ENCODE peak calls at places on chromosome 14, in nine cellular contexts. M, F, I, C, A, Q, Z, E and V are unnamed samples. For H3K9me3, the result is how much of the 10 kb centered on the place peaks cover.

GRCh38 chr14:52325126-52325525 is 11.0 kb downstream of the PTGER2 start:
- DNase-seq in M (no peak), F (no peak), I (no peak), C (no peak), A (no peak), Q (no peak), Z (no peak), E (peak), V (no peak)

GRCh38 chr14:51692646-51693045 is 40.9 kb downstream of the FRMD6 start:
- DNase-seq in M (no peak), F (no peak), I (no peak), C (no peak), A (no peak), Q (no peak), Z (no peak), E (no peak), V (no peak)

GRCh38 chr14:34331728-34332623 is 130.1 kb downstream of the SPTSSA start:
- DNase-seq in M (no peak), F (peak), I (no peak), C (peak), A (peak), Q (peak), Z (peak), E (peak), V (peak)

GRCh38 chr14:51821822-51822221 is 38.6 kb upstream of the GNG2 start:
- DNase-seq in M (no peak), F (no peak), I (no peak), C (no peak), A (no peak), Q (no peak), Z (no peak), E (peak), V (no peak)

GRCh38 chr14:32460267-32460666 is 131.2 kb downstream of the AKAP6 start:
- DNase-seq in M (no peak), F (no peak), I (no peak), C (no peak), A (no peak), Q (no peak), Z (no peak), E (no peak), V (no peak)

GRCh38 chr14:104395941-104396681 is 183.5 kb upstream of the C14orf180 start:
- DNase-seq in M (no peak), F (peak), I (peak), C (peak), A (no peak), Q (no peak), Z (no peak), E (no peak), V (no peak)

GRCh38 chr14:99554757-99555531 is 49.1 kb downstream of the CCDC85C start:
- DNase-seq in M (no peak), F (peak), I (no peak), C (no peak), A (no peak), Q (no peak), Z (no peak), E (no peak), V (no peak)

GRCh38 chr14:101791919-101792572 is 30.5 kb downstream of the PPP2R5C start:
- DNase-seq in M (no peak), F (no peak), I (no peak), C (no peak), A (no peak), Q (no peak), Z (no peak), E (peak), V (no peak)

GRCh38 chr14:75497191-75497590 is 25.1 kb upstream of the BATF start:
- DNase-seq in M (no peak), F (peak), I (no peak), C (no peak), A (no peak), Q (no peak), Z (no peak), E (no peak), V (no peak)

GRCh38 chr14:53953828-53954550 is 2.6 kb downstream of the BMP4 start:
- DNase-seq in M (no peak), F (no peak), I (peak), C (peak), A (no peak), Q (peak), Z (no peak), E (peak), V (peak)

GRCh38 chr14:31893156-31893813 is 183.8 kb upstream of the ARHGAP5 start:
- DNase-seq in M (no peak), F (no peak), I (no peak), C (no peak), A (no peak), Q (no peak), Z (peak), E (no peak), V (peak)

GRCh38 chr14:96055065-96055752 is 16.0 kb downstream of the C14orf132 start:
- DNase-seq in M (no peak), F (no peak), I (peak), C (no peak), A (no peak), Q (no peak), Z (no peak), E (peak), V (no peak)

GRCh38 chr14:67999290-67999689 is 179.7 kb downstream of the RAD51B start:
- DNase-seq in M (no peak), F (no peak), I (no peak), C (no peak), A (no peak), Q (no peak), Z (no peak), E (peak), V (no peak)

GRCh38 chr14:51333901-51334432 is 93.9 kb downstream of the TMX1 start:
- DNase-seq in M (no peak), F (no peak), I (no peak), C (no peak), A (no peak), Q (peak), Z (no peak), E (peak), V (no peak)

GRCh38 chr14:35336171-35337073 is 44.2 kb downstream of the PSMA6 start:
- DNase-seq in M (peak), F (peak), I (peak), C (peak), A (no peak), Q (peak), Z (no peak), E (no peak), V (peak)

GRCh38 chr14:36511981-36512584 is 7.9 kb downstream of the NKX2-1 start:
- DNase-seq in M (no peak), F (no peak), I (no peak), C (no peak), A (no peak), Q (no peak), Z (no peak), E (no peak), V (no peak)

GRCh38 chr14:90426663-90427062 is 29.8 kb downstream of the CALM1 start:
- DNase-seq in M (no peak), F (no peak), I (no peak), C (peak), A (no peak), Q (peak), Z (no peak), E (peak), V (no peak)

GRCh38 chr14:52272375-52272774 is 4.9 kb downstream of the PTGDR start:
- DNase-seq in M (no peak), F (no peak), I (no peak), C (no peak), A (no peak), Q (no peak), Z (no peak), E (peak), V (peak)

GRCh38 chr14:46951103-46951502 is 299.5 kb upstream of the RPL10L start:
- DNase-seq in M (no peak), F (no peak), I (no peak), C (no peak), A (no peak), Q (no peak), Z (no peak), E (no peak), V (no peak)
- H3K9me3 ChIP-seq in M (under half), F (under half), I (under half), C (under half), A (under half), Q (under half), Z (under half), E (under half), V (under half)

GRCh38 chr14:79631276-79631675 is 580.0 kb downstream of the DIO2 start:
- DNase-seq in M (no peak), F (no peak), I (no peak), C (no peak), A (no peak), Q (no peak), Z (no peak), E (no peak), V (no peak)

GRCh38 chr14:79629891-79630560 is 581.3 kb downstream of the DIO2 start:
- DNase-seq in M (no peak), F (no peak), I (no peak), C (no peak), A (no peak), Q (no peak), Z (no peak), E (no peak), V (no peak)

GRCh38 chr14:79627058-79627457 is 584.2 kb downstream of the DIO2 start:
- DNase-seq in M (no peak), F (no peak), I (no peak), C (no peak), A (no peak), Q (no peak), Z (no peak), E (no peak), V (no peak)

GRCh38 chr14:79629372-79629771 is 581.9 kb downstream of the DIO2 start:
- DNase-seq in M (no peak), F (no peak), I (no peak), C (no peak), A (no peak), Q (no peak), Z (no peak), E (no peak), V (peak)

DNA sequence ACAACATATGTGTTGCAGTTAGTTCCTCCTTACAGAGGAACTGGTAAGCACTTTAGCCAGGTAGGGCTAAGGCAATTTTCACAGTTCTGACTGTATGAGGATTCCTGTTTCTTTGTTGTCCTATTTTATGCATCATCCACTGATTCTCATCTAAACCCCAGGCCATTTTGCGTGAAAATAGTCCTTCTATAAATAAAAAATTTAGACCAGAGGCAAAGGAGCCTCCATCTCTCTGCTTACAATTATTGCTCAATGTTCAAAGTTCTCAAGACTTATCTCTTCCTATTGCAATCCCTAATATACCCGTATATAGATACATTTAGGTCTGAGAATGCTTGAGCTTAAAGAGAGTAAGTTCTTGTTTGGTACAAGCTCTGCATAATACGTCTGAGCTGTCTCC is 580.7 kb downstream of the DIO2 start:
- DNase-seq in M (no peak), F (no peak), I (no peak), C (no peak), A (no peak), Q (no peak), Z (no peak), E (no peak), V (no peak)
- H3K9me3 ChIP-seq in M (under half), F (under half), I (under half), C (under half), A (under half), Q (under half), Z (under half), E (under half), V (under half)

DNA sequence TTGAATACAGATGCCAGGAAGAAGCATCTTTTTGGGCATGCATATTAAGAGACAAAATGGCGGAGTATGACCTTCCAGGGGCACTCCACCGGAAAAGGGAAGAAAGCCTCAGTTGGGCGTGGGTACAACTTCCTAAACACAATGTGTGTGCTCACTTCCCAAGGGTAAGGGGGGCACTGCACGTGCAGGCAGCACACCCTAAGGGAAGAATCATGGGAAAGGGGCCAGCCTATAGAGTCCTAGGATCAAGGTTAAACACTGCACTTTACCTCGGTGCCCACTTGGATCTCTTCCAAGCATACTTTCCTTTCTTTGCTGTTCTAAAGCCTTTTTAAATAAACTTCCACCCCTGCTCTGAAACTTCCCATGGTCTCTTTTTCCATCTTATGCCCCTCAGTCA is 14.8 kb downstream of the OR6J1 start:
- DNase-seq in M (no peak), F (no peak), I (peak), C (no peak), A (no peak), Q (no peak), Z (no peak), E (no peak), V (no peak)
- H3K9me3 ChIP-seq in M (under half), F (under half), I (under half), C (under half), A (under half), Q (under half), Z (under half), E (under half), V (under half)

DNA sequence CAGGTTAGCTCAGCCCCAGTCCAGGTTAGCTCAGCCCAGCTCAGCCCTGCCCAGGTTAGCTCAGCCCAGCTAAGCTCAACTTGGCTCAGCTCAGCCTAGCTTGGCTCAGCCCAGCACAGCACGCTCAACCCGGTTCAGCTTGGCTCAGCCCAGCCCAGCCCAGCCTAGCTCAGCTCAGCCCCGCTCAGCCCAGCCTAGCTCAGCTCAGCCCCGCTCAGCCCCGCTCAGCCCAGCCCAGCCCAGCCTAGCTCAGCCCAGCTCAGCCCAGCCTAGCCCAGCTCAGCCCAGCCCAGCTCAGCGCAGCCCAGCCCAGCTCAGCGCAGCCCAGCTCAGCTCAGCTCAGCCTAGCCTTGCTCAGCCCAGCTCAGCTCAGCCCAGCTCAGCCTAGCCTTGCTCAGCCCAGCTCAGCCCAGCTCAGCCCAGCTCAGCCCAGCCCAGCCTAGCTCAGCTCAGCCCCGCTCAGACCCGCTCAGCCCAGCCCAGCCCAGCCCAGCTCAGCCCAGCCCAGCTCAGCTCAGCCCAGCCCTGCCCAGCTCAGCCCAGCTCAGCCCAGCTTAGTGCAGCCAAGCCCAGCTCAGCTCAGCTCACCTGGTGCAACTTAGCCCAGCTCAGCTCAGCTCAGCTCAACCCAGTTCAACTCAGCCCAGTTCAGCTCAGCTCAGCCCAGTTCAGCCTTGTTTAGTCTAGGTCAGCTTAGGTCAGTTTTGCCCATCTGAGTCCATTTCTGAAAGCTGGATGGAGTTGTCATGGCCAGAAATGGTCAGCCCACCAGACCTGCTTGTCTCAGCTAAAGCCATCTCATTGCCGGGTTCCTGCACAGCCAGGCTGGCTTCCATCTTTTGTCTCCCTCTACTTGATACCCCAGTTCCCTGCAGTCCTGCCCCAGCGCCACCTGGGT is 333.6 kb downstream of the TMEM121 start:
- DNase-seq in M (no peak), F (no peak), I (peak), C (peak), A (no peak), Q (peak), Z (no peak), E (no peak), V (no peak)
- H3K9me3 ChIP-seq in M (under half), F (under half), I (under half), C (under half), A (under half), Q (under half), Z (under half), E (under half), V (under half)